ENCODE peak calls at places on chromosomes 13 and 19, in nine cellular contexts. L is pancreas, O is DND-41, R is hepatocyte, Y is Peyer's patch, Q is psoas muscle, I is endodermal cell, G is lung, E is left lung. H is an unnamed sample.

GRCh38 chr13:79654520-79654919 is 173.6 kb downstream of the NDFIP2 start:
- DNase-seq in L (no peak), O (no peak), R (no peak), Y (no peak), Q (no peak), I (no peak), G (no peak), E (no peak), H (no peak)

GRCh38 chr13:109737606-109738005 is 48.8 kb downstream of the IRS2 start:
- DNase-seq in L (no peak), O (peak; percentile 32), R (no peak), Y (no peak), Q (no peak), I (peak; percentile 41), G (no peak), E (no peak), H (no peak)

GRCh38 chr19:2469102-2469914 is 6.6 kb upstream of the GADD45B start:
- DNase-seq in L (no peak), O (peak; percentile 39), R (peak; percentile 45), Y (no peak), Q (peak; percentile 60), I (peak; percentile 88), G (no peak), E (no peak), H (no peak)

GRCh38 chr13:99464441-99464949 is 36.8 kb upstream of the TM9SF2 start:
- DNase-seq in L (no peak), O (no peak), R (peak; percentile 24), Y (no peak), Q (no peak), I (no peak), G (no peak), E (no peak), H (peak; percentile 49)

GRCh38 chr19:31070126-31070525 is 279.1 kb downstream of the TSHZ3 start:
- DNase-seq in L (no peak), O (no peak), R (no peak), Y (no peak), Q (no peak), I (no peak), G (no peak), E (no peak), H (no peak)

GRCh38 chr19:48252625-48253024 is 3.1 kb downstream of the CARD8 start:
- DNase-seq in L (no peak), O (no peak), R (no peak), Y (no peak), Q (no peak), I (no peak), G (no peak), E (no peak), H (no peak)

GRCh38 chr13:59677430-59677829 is 486.3 kb downstream of the DIAPH3 start:
- DNase-seq in L (no peak), O (no peak), R (no peak), Y (no peak), Q (no peak), I (no peak), G (no peak), E (no peak), H (no peak)

GRCh38 chr19:2044709-2045500 is 6.1 kb downstream of the MKNK2 start:
- DNase-seq in L (peak; percentile 39), O (no peak), R (peak; percentile 5), Y (no peak), Q (no peak), I (peak; percentile 45), G (no peak), E (no peak), H (no peak)

GRCh38 chr13:81686877-81687276 is 1346.0 kb upstream of the SPRY2 start:
- DNase-seq in L (no peak), O (no peak), R (no peak), Y (no peak), Q (no peak), I (no peak), G (no peak), E (no peak), H (no peak)

GRCh38 chr19:1370579-1371361 is 12.9 kb upstream of the NDUFS7 start:
- DNase-seq in L (no peak), O (no peak), R (no peak), Y (no peak), Q (no peak), I (no peak), G (no peak), E (no peak), H (no peak)

GRCh38 chr19:29671393-29672076 is 6.3 kb downstream of the PLEKHF1 start:
- DNase-seq in L (no peak), O (peak; percentile 72), R (peak; percentile 76), Y (peak; percentile 94), Q (peak; percentile 65), I (peak; percentile 59), G (peak; percentile 54), E (peak; percentile 81), H (peak; percentile 91)

GRCh38 chr13:82976499-82976898 is 905.8 kb downstream of the SLITRK1 start:
- DNase-seq in L (no peak), O (no peak), R (no peak), Y (no peak), Q (no peak), I (no peak), G (no peak), E (no peak), H (no peak)

GRCh38 chr13:94205896-94206295 is 273.6 kb downstream of the DCT start:
- DNase-seq in L (no peak), O (no peak), R (no peak), Y (no peak), Q (no peak), I (no peak), G (no peak), E (no peak), H (no peak)

GRCh38 chr19:16467581-16467980 is 4.2 kb downstream of the EPS15L1 start:
- DNase-seq in L (no peak), O (no peak), R (no peak), Y (no peak), Q (no peak), I (no peak), G (no peak), E (no peak), H (no peak)

GRCh38 chr19:16472992-16473391 is 1.2 kb upstream of the EPS15L1 start:
- DNase-seq in L (no peak), O (no peak), R (no peak), Y (no peak), Q (no peak), I (no peak), G (no peak), E (no peak), H (no peak)

GRCh38 chr19:16473875-16474397 is 2.2 kb upstream of the EPS15L1 start:
- DNase-seq in L (no peak), O (no peak), R (no peak), Y (no peak), Q (no peak), I (no peak), G (no peak), E (no peak), H (no peak)

GRCh38 chr19:16470911-16471811 is 609 bp downstream of the EPS15L1 start:
- DNase-seq in L (peak; percentile 35), O (peak; percentile 45), R (peak; percentile 39), Y (no peak), Q (no peak), I (peak; percentile 64), G (no peak), E (no peak), H (no peak)

GRCh38 chr19:16470541-16470910 is 1.2 kb downstream of the EPS15L1 start:
- DNase-seq in L (no peak), O (no peak), R (no peak), Y (no peak), Q (no peak), I (no peak), G (no peak), E (no peak), H (no peak)
- H3K27ac ChIP-seq in L (peak overlapping the region; percentile 77), O (peak overlapping the region; percentile 2), R (peak overlapping the region; percentile 78), Y (peak overlapping the region; percentile 92), Q (peak overlapping the region; percentile 94), I (no peak overlapping the region), G (peak overlapping the region; percentile 71), E (no peak overlapping the region), H (no peak overlapping the region)

DNA sequence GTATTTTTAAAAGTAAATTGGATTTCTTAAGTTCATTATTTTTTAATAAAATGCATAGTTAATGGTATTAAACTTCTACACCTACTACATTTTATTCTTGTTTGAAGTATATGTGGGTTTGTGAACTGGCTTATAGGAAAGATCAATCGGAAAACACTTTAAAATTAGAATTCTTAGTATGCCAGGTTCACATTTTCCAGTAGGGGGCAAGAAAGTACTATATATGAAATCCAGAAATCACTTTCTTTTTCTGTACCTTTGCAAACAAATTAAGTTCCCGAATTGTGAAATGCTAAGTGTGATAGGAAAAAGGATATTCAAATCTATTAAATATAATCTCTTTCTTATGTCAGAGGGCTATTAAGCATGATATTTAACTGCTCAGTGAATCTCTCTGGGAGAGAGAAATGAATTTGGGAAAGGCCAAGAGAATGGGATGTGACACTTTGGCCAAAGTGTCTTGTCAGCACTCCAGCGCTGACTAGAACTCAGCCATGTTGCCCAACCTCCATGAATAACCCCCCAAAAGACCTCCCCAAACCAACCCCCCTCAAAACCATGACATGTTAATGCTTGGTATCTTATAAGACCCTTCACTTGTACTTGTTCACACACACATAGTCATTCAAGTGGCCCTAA is 122.6 kb upstream of the SLC10A2 start:
- DNase-seq in L (no peak), O (no peak), R (peak; percentile 47), Y (no peak), Q (no peak), I (no peak), G (no peak), E (no peak), H (no peak)
- TF ChIP-seq CTCF in L (no peak), O (peak; percentile 61), R (peak; percentile 78), Y (peak; percentile 58), Q (peak; percentile 25), I (peak; percentile 88), G (no peak), E (no peak), H (no peak)

GRCh38 chr19:42422576-42423461 is 4.4 kb downstream of the LIPE start:
- DNase-seq in L (peak; percentile 45), O (no peak), R (peak; percentile 66), Y (no peak), Q (no peak), I (peak; percentile 74), G (no peak), E (no peak), H (peak; percentile 32)
- H3K27ac ChIP-seq in L (peak overlapping the region; percentile 40), O (peak overlapping the region; percentile 61), R (peak overlapping the region; percentile 24), Y (peak overlapping the region; percentile 63), Q (peak overlapping the region; percentile 46), I (peak overlapping the region; percentile 4), G (peak overlapping the region; percentile 87), E (peak overlapping the region; percentile 34), H (peak overlapping the region; percentile 49)

DNA sequence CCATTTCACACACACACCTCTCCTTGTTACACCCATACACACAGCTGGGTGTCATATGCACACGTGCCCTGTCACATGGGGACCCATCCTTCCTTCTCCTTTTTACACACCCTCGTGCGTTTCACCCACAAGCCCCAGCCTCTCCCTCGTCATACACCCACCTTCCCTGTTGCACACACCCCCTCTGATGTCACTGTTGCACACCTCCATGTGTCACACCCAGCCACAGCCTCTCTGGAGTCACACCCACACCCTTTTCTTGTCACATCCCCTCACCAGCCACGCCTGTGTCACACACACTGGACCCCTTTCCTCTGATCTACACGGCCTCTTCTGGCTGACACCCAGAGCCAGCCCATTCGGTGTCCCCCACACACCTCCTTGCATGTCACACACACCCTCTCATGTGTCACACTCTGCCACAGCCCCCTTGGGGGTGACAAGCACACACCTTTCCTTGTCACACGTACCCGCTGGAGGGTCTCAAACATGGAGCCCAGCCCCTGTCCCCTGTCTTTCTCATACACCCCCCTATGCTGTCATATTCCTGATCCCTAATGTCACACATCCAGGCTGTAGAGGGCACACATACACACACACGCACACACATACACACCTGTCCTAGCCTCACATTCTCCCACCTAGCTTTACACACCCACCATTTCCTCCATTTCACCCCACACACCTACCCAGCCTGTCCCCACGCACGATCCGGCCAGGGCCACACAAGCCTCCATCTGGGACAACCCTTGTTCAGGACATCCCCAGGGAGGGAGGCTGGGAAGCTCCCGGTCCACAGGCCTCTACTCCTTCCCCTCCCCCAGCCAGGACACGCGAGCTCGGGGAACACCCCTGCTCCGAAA is 1.4 kb downstream of the NOVA2 start:
- DNase-seq in L (no peak), O (no peak), R (no peak), Y (no peak), Q (no peak), I (peak; percentile 59), G (no peak), E (peak; percentile 42), H (no peak)
- TF ChIP-seq CTCF in L (no peak), O (no peak), R (no peak), Y (no peak), Q (no peak), I (no peak), G (no peak), E (no peak), H (no peak)